ENCODE peak calls at places on chromosomes 12 and 14, in nine cellular contexts. J is stimulated activated CD4-positive, alpha-beta T cell treated with anti-CD3 and anti-CD28 coated beads, Interleukin-1b, Interleukin-23, amount 100 ng/mL, for 1 hour; K is NCI-H2081; N is stimulated activated CD8-positive, alpha-beta memory T cell treated with anti-CD3 and anti-CD28 coated beads, Interleukin-7, amount 100 ng/mL, for 4 hours; L is fibroblast of pulmonary artery; A is HFFc6; B is iPS-NIHi11; Z is heart left ventricle; T is RCC 7860. W is an unnamed sample.
A peak's percentile ranks its signal among the peaks of the same experiment; 100 is the strongest.

GRCh38 chr12:108768591-108769500 is 37.5 kb upstream of the CORO1C start:
- DNase-seq in J (no peak), A (no peak), K (no peak), Z (peak; percentile 39), N (peak; percentile 1), L (no peak), T (no peak), B (peak; percentile 86), W (peak; percentile 34)

GRCh38 chr14:72745546-72745945 is 148.4 kb downstream of the DPF3 start:
- DNase-seq in K (no peak), Z (no peak), B (no peak), L (peak; percentile 76), T (peak; percentile 15), A (peak; percentile 80), J (no peak), N (no peak), W (peak; percentile 86)

GRCh38 chr12:80565276-80565675 is 121.2 kb downstream of the PTPRQ start:
- DNase-seq in T (no peak), K (no peak), L (peak; percentile 66), B (no peak), J (no peak), Z (no peak), A (no peak), N (no peak), W (no peak)

GRCh38 chr12:115324949-115325638 is 641.1 kb upstream of the TBX3 start:
- DNase-seq in L (no peak), T (no peak), J (no peak), A (no peak), B (no peak), Z (no peak), K (no peak), N (no peak), W (no peak)

GRCh38 chr12:81668475-81668874 is 90.7 kb downstream of the PPFIA2 start:
- DNase-seq in Z (no peak), N (no peak), A (peak; percentile 32), T (peak; percentile 86), L (peak; percentile 80), J (no peak), K (peak; percentile 10), B (peak; percentile 8), W (peak; percentile 46)

GRCh38 chr12:28574746-28575592 is 384.7 kb downstream of the CCDC91 start:
- DNase-seq in J (no peak), Z (no peak), T (no peak), A (no peak), L (no peak), N (no peak), B (no peak), K (no peak), W (no peak)

GRCh38 chr12:7142057-7142644 is 12.0 kb downstream of the CLSTN3 start:
- DNase-seq in T (peak; percentile 9), B (peak; percentile 86), J (peak; percentile 30), N (peak; percentile 13), L (peak; percentile 65), K (peak; percentile 33), A (peak; percentile 45), Z (no peak), W (peak; percentile 76)

GRCh38 chr12:105493091-105493615 is 162.7 kb downstream of the C12orf75 start:
- DNase-seq in L (no peak), N (no peak), T (no peak), A (no peak), J (no peak), K (no peak), Z (no peak), B (no peak), W (no peak)

GRCh38 chr14:67944605-67945004 is 125.0 kb downstream of the RAD51B start:
- DNase-seq in N (no peak), L (no peak), B (no peak), J (no peak), T (no peak), Z (no peak), K (no peak), A (no peak), W (no peak)

GRCh38 chr14:99231181-99231849 is 40.7 kb downstream of the BCL11B start:
- DNase-seq in K (no peak), Z (no peak), L (no peak), A (no peak), T (no peak), B (no peak), N (no peak), J (no peak), W (no peak)

GRCh38 chr14:99574099-99574880 is 29.7 kb downstream of the CCDC85C start:
- DNase-seq in B (peak; percentile 46), N (no peak), A (peak; percentile 66), J (no peak), L (peak; percentile 85), K (peak; percentile 69), Z (peak; percentile 71), T (peak; percentile 83), W (peak; percentile 73)

GRCh38 chr12:58539295-58539694 is 381.0 kb downstream of the LRIG3 start:
- DNase-seq in J (no peak), K (no peak), L (no peak), A (no peak), T (no peak), N (no peak), Z (no peak), B (no peak), W (no peak)

GRCh38 chr12:102300824-102301461 is 103.3 kb upstream of the PMCH start:
- DNase-seq in N (no peak), B (peak; percentile 37), K (peak; percentile 48), A (peak; percentile 60), T (peak; percentile 48), L (peak; percentile 80), J (no peak), Z (no peak), W (no peak)

GRCh38 chr12:75666126-75666979 is 154.9 kb upstream of the KRR1 start:
- DNase-seq in N (no peak), K (no peak), A (peak; percentile 47), J (no peak), L (peak; percentile 29), Z (no peak), T (peak; percentile 28), B (peak; percentile 16), W (peak; percentile 48)

GRCh38 chr12:2894961-2895360 is 4.3 kb downstream of the TULP3 start:
- DNase-seq in L (no peak), B (no peak), T (no peak), K (no peak), Z (no peak), N (no peak), A (peak; percentile 9), J (no peak), W (peak; percentile 58)

GRCh38 chr12:6205144-6205539 is 4.9 kb downstream of the CD9 start:
- DNase-seq in A (no peak), T (no peak), Z (peak; percentile 78), K (no peak), N (no peak), L (peak; percentile 57), B (peak; percentile 68), J (no peak), W (no peak)

GRCh38 chr14:50801706-50802105 is 29.3 kb downstream of the NIN start:
- DNase-seq in K (no peak), B (no peak), L (peak; percentile 47), Z (no peak), N (no peak), A (peak; percentile 60), J (no peak), T (no peak), W (peak; percentile 18)

GRCh38 chr14:26281280-26281998 is 316.4 kb downstream of the NOVA1 start:
- DNase-seq in K (peak; percentile 52), A (peak; percentile 45), J (no peak), L (peak; percentile 93), Z (no peak), N (no peak), B (peak; percentile 22), T (peak; percentile 29), W (peak; percentile 66)

GRCh38 chr12:102548543-102548942 is 68.2 kb upstream of the IGF1 start:
- DNase-seq in J (no peak), N (no peak), B (no peak), K (no peak), T (no peak), A (no peak), L (no peak), Z (peak; percentile 58), W (no peak)

GRCh38 chr12:91777268-91777997 is 368.2 kb downstream of the BTG1 start:
- DNase-seq in L (no peak), A (no peak), N (no peak), B (no peak), K (no peak), T (peak; percentile 82), Z (no peak), J (no peak), W (no peak)

GRCh38 chr12:104452046-104452445 is 4.7 kb upstream of the CHST11 start:
- DNase-seq in L (no peak), N (no peak), K (no peak), T (no peak), B (no peak), Z (no peak), J (no peak), A (no peak), W (no peak)